ENCODE peak calls at places on chromosomes 3 and 15, in eight cellular contexts. One of them, this sample, is unnamed.

GRCh38 chr3:23650371-23651140 is 155.2 kb upstream of the UBE2E1 start:
- DNase-seq in DMS 273 treated with DMSO at 0.1 percent for 48 hours: no peak
- DNase-seq in NCI-H2171 treated with DMSO at 0.1 percent for 48 hours: no peak
- DNase-seq in stimulated activated CD4-positive, alpha-beta T cell treated with anti-CD3 and anti-CD28 coated beads, Interleukin-12 subunit alpha, Interleukin-12 subunit beta, amount 100 ng/mL, for 4 hours: no peak
- DNase-seq in GM23248: peak
- DNase-seq in dorsolateral prefrontal cortex: no peak
- DNase-seq in renal cortical epithelial cell: peak
- DNase-seq in D341Med: no peak
- DNase-seq in this sample: no peak

GRCh38 chr15:58526647-58527192 is 94.9 kb downstream of the LIPC start:
- DNase-seq in D341Med: no peak
- DNase-seq in NCI-H2171 treated with DMSO at 0.1 percent for 48 hours: no peak
- DNase-seq in GM23248: no peak
- DNase-seq in dorsolateral prefrontal cortex: no peak
- DNase-seq in DMS 273 treated with DMSO at 0.1 percent for 48 hours: no peak
- DNase-seq in renal cortical epithelial cell: no peak
- DNase-seq in stimulated activated CD4-positive, alpha-beta T cell treated with anti-CD3 and anti-CD28 coated beads, Interleukin-12 subunit alpha, Interleukin-12 subunit beta, amount 100 ng/mL, for 4 hours: no peak
- DNase-seq in this sample: no peak

GRCh38 chr3:141485578-141486415 is 1.0 kb upstream of the RASA2 start:
- DNase-seq in stimulated activated CD4-positive, alpha-beta T cell treated with anti-CD3 and anti-CD28 coated beads, Interleukin-12 subunit alpha, Interleukin-12 subunit beta, amount 100 ng/mL, for 4 hours: no peak
- DNase-seq in GM23248: peak
- DNase-seq in dorsolateral prefrontal cortex: no peak
- DNase-seq in NCI-H2171 treated with DMSO at 0.1 percent for 48 hours: no peak
- DNase-seq in D341Med: no peak
- DNase-seq in renal cortical epithelial cell: peak
- DNase-seq in DMS 273 treated with DMSO at 0.1 percent for 48 hours: no peak
- DNase-seq in this sample: no peak

GRCh38 chr15:92683511-92683834 is 27.9 kb upstream of the FAM174B start:
- DNase-seq in GM23248: peak
- DNase-seq in DMS 273 treated with DMSO at 0.1 percent for 48 hours: no peak
- DNase-seq in renal cortical epithelial cell: peak
- DNase-seq in dorsolateral prefrontal cortex: no peak
- DNase-seq in NCI-H2171 treated with DMSO at 0.1 percent for 48 hours: peak
- DNase-seq in stimulated activated CD4-positive, alpha-beta T cell treated with anti-CD3 and anti-CD28 coated beads, Interleukin-12 subunit alpha, Interleukin-12 subunit beta, amount 100 ng/mL, for 4 hours: no peak
- DNase-seq in D341Med: peak
- DNase-seq in this sample: peak

GRCh38 chr3:37861540-37862051 is at the start of gene CTDSPL:
- DNase-seq in renal cortical epithelial cell: no peak
- DNase-seq in dorsolateral prefrontal cortex: no peak
- DNase-seq in DMS 273 treated with DMSO at 0.1 percent for 48 hours: no peak
- DNase-seq in D341Med: peak
- DNase-seq in NCI-H2171 treated with DMSO at 0.1 percent for 48 hours: peak
- DNase-seq in GM23248: peak
- DNase-seq in stimulated activated CD4-positive, alpha-beta T cell treated with anti-CD3 and anti-CD28 coated beads, Interleukin-12 subunit alpha, Interleukin-12 subunit beta, amount 100 ng/mL, for 4 hours: peak
- DNase-seq in this sample: peak

GRCh38 chr15:74631935-74632560 is 16.4 kb downstream of the CLK3 start:
- DNase-seq in dorsolateral prefrontal cortex: no peak
- DNase-seq in DMS 273 treated with DMSO at 0.1 percent for 48 hours: no peak
- DNase-seq in NCI-H2171 treated with DMSO at 0.1 percent for 48 hours: peak
- DNase-seq in stimulated activated CD4-positive, alpha-beta T cell treated with anti-CD3 and anti-CD28 coated beads, Interleukin-12 subunit alpha, Interleukin-12 subunit beta, amount 100 ng/mL, for 4 hours: peak
- DNase-seq in renal cortical epithelial cell: peak
- DNase-seq in GM23248: peak
- DNase-seq in D341Med: peak
- DNase-seq in this sample: peak

GRCh38 chr3:186988806-186989205 is 58.5 kb downstream of the ST6GAL1 start:
- DNase-seq in dorsolateral prefrontal cortex: no peak
- DNase-seq in renal cortical epithelial cell: no peak
- DNase-seq in NCI-H2171 treated with DMSO at 0.1 percent for 48 hours: no peak
- DNase-seq in stimulated activated CD4-positive, alpha-beta T cell treated with anti-CD3 and anti-CD28 coated beads, Interleukin-12 subunit alpha, Interleukin-12 subunit beta, amount 100 ng/mL, for 4 hours: no peak
- DNase-seq in DMS 273 treated with DMSO at 0.1 percent for 48 hours: no peak
- DNase-seq in D341Med: no peak
- DNase-seq in GM23248: no peak
- DNase-seq in this sample: no peak

GRCh38 chr3:123046262-123046873 is 18.8 kb upstream of the SEMA5B start:
- DNase-seq in DMS 273 treated with DMSO at 0.1 percent for 48 hours: no peak
- DNase-seq in D341Med: no peak
- DNase-seq in stimulated activated CD4-positive, alpha-beta T cell treated with anti-CD3 and anti-CD28 coated beads, Interleukin-12 subunit alpha, Interleukin-12 subunit beta, amount 100 ng/mL, for 4 hours: no peak
- DNase-seq in NCI-H2171 treated with DMSO at 0.1 percent for 48 hours: no peak
- DNase-seq in dorsolateral prefrontal cortex: no peak
- DNase-seq in GM23248: peak
- DNase-seq in renal cortical epithelial cell: no peak
- DNase-seq in this sample: no peak

GRCh38 chr3:149393355-149394165 is 16.1 kb upstream of the TM4SF1 start:
- DNase-seq in GM23248: peak
- DNase-seq in DMS 273 treated with DMSO at 0.1 percent for 48 hours: no peak
- DNase-seq in NCI-H2171 treated with DMSO at 0.1 percent for 48 hours: peak
- DNase-seq in D341Med: peak
- DNase-seq in renal cortical epithelial cell: peak
- DNase-seq in stimulated activated CD4-positive, alpha-beta T cell treated with anti-CD3 and anti-CD28 coated beads, Interleukin-12 subunit alpha, Interleukin-12 subunit beta, amount 100 ng/mL, for 4 hours: no peak
- DNase-seq in dorsolateral prefrontal cortex: no peak
- DNase-seq in this sample: peak

GRCh38 chr3:72549819-72550581 is 298.2 kb downstream of the SHQ1 start:
- DNase-seq in GM23248: no peak
- DNase-seq in D341Med: no peak
- DNase-seq in NCI-H2171 treated with DMSO at 0.1 percent for 48 hours: peak
- DNase-seq in stimulated activated CD4-positive, alpha-beta T cell treated with anti-CD3 and anti-CD28 coated beads, Interleukin-12 subunit alpha, Interleukin-12 subunit beta, amount 100 ng/mL, for 4 hours: no peak
- DNase-seq in DMS 273 treated with DMSO at 0.1 percent for 48 hours: no peak
- DNase-seq in dorsolateral prefrontal cortex: no peak
- DNase-seq in renal cortical epithelial cell: no peak
- DNase-seq in this sample: no peak

GRCh38 chr3:70771426-70772147 is 459.1 kb upstream of the MDFIC2 start:
- DNase-seq in DMS 273 treated with DMSO at 0.1 percent for 48 hours: no peak
- DNase-seq in NCI-H2171 treated with DMSO at 0.1 percent for 48 hours: no peak
- DNase-seq in renal cortical epithelial cell: no peak
- DNase-seq in stimulated activated CD4-positive, alpha-beta T cell treated with anti-CD3 and anti-CD28 coated beads, Interleukin-12 subunit alpha, Interleukin-12 subunit beta, amount 100 ng/mL, for 4 hours: no peak
- DNase-seq in GM23248: peak
- DNase-seq in dorsolateral prefrontal cortex: no peak
- DNase-seq in D341Med: no peak
- DNase-seq in this sample: no peak

GRCh38 chr3:71694358-71694999 is 30.7 kb downstream of the EIF4E3 start:
- DNase-seq in DMS 273 treated with DMSO at 0.1 percent for 48 hours: no peak
- DNase-seq in stimulated activated CD4-positive, alpha-beta T cell treated with anti-CD3 and anti-CD28 coated beads, Interleukin-12 subunit alpha, Interleukin-12 subunit beta, amount 100 ng/mL, for 4 hours: no peak
- DNase-seq in NCI-H2171 treated with DMSO at 0.1 percent for 48 hours: no peak
- DNase-seq in GM23248: peak
- DNase-seq in dorsolateral prefrontal cortex: no peak
- DNase-seq in D341Med: no peak
- DNase-seq in renal cortical epithelial cell: peak
- DNase-seq in this sample: no peak

GRCh38 chr3:30527720-30528119 is 78.7 kb upstream of the TGFBR2 start:
- DNase-seq in D341Med: no peak
- DNase-seq in GM23248: no peak
- DNase-seq in DMS 273 treated with DMSO at 0.1 percent for 48 hours: no peak
- DNase-seq in stimulated activated CD4-positive, alpha-beta T cell treated with anti-CD3 and anti-CD28 coated beads, Interleukin-12 subunit alpha, Interleukin-12 subunit beta, amount 100 ng/mL, for 4 hours: no peak
- DNase-seq in dorsolateral prefrontal cortex: no peak
- DNase-seq in NCI-H2171 treated with DMSO at 0.1 percent for 48 hours: no peak
- DNase-seq in renal cortical epithelial cell: no peak
- DNase-seq in this sample: no peak

GRCh38 chr3:16605966-16606365 is 743 bp upstream of the DAZL start:
- DNase-seq in DMS 273 treated with DMSO at 0.1 percent for 48 hours: no peak
- DNase-seq in renal cortical epithelial cell: no peak
- DNase-seq in GM23248: no peak
- DNase-seq in NCI-H2171 treated with DMSO at 0.1 percent for 48 hours: no peak
- DNase-seq in D341Med: no peak
- DNase-seq in dorsolateral prefrontal cortex: no peak
- DNase-seq in stimulated activated CD4-positive, alpha-beta T cell treated with anti-CD3 and anti-CD28 coated beads, Interleukin-12 subunit alpha, Interleukin-12 subunit beta, amount 100 ng/mL, for 4 hours: no peak
- DNase-seq in this sample: no peak

GRCh38 chr3:8724108-8724752 is 9.4 kb upstream of the CAV3 start:
- DNase-seq in GM23248: no peak
- DNase-seq in DMS 273 treated with DMSO at 0.1 percent for 48 hours: no peak
- DNase-seq in NCI-H2171 treated with DMSO at 0.1 percent for 48 hours: no peak
- DNase-seq in D341Med: no peak
- DNase-seq in renal cortical epithelial cell: peak
- DNase-seq in stimulated activated CD4-positive, alpha-beta T cell treated with anti-CD3 and anti-CD28 coated beads, Interleukin-12 subunit alpha, Interleukin-12 subunit beta, amount 100 ng/mL, for 4 hours: no peak
- DNase-seq in dorsolateral prefrontal cortex: no peak
- DNase-seq in this sample: no peak

GRCh38 chr3:134430950-134431445 is 54.8 kb downstream of the ANAPC13 start:
- DNase-seq in dorsolateral prefrontal cortex: no peak
- DNase-seq in D341Med: peak
- DNase-seq in renal cortical epithelial cell: no peak
- DNase-seq in DMS 273 treated with DMSO at 0.1 percent for 48 hours: peak
- DNase-seq in NCI-H2171 treated with DMSO at 0.1 percent for 48 hours: peak
- DNase-seq in GM23248: peak
- DNase-seq in stimulated activated CD4-positive, alpha-beta T cell treated with anti-CD3 and anti-CD28 coated beads, Interleukin-12 subunit alpha, Interleukin-12 subunit beta, amount 100 ng/mL, for 4 hours: no peak
- DNase-seq in this sample: peak

GRCh38 chr3:161977850-161978249 is 481.2 kb downstream of the OTOL1 start:
- DNase-seq in DMS 273 treated with DMSO at 0.1 percent for 48 hours: no peak
- DNase-seq in NCI-H2171 treated with DMSO at 0.1 percent for 48 hours: no peak
- DNase-seq in renal cortical epithelial cell: no peak
- DNase-seq in D341Med: no peak
- DNase-seq in GM23248: no peak
- DNase-seq in stimulated activated CD4-positive, alpha-beta T cell treated with anti-CD3 and anti-CD28 coated beads, Interleukin-12 subunit alpha, Interleukin-12 subunit beta, amount 100 ng/mL, for 4 hours: no peak
- DNase-seq in dorsolateral prefrontal cortex: no peak
- DNase-seq in this sample: no peak